ENCODE peak calls at places on chromosomes 2 and 18, in eight cellular contexts. H is fibroblast of mammary gland, B is foreskin fibroblast, V is astrocyte of the spinal cord, N is heart left ventricle, R is dorsolateral prefrontal cortex, P is HepG2, D is colonic mucosa. O is an unnamed sample.
A peak's percentile ranks its signal among the peaks of the same experiment; 100 is the strongest.

GRCh38 chr2:230798769-230799399 is 65.9 kb upstream of the ITM2C start:
- DNase-seq in N (no peak), V (peak; percentile 70), H (peak; percentile 66), D (peak; percentile 57), B (peak; percentile 80), P (peak; percentile 63), R (no peak), O (peak; percentile 59)

GRCh38 chr2:71743995-71744675 is 290.8 kb downstream of the DYSF start:
- DNase-seq in V (no peak), N (no peak), D (no peak), B (peak; percentile 45), H (peak; percentile 53), R (no peak), P (no peak), O (no peak)

GRCh38 chr18:57784034-57784815 is 18.9 kb downstream of the ATP8B1 start:
- DNase-seq in V (peak; percentile 75), D (no peak), H (peak; percentile 82), P (peak; percentile 43), N (no peak), R (no peak), B (peak; percentile 49), O (peak; percentile 76)

GRCh38 chr2:28185153-28185552 is 207.5 kb upstream of the FOSL2 start:
- DNase-seq in D (no peak), N (no peak), V (no peak), B (no peak), P (no peak), H (no peak), R (no peak), O (no peak)

GRCh38 chr2:220424561-220424960 is 797.1 kb downstream of the SLC4A3 start:
- DNase-seq in D (no peak), B (no peak), P (no peak), N (no peak), R (no peak), H (no peak), V (no peak), O (no peak)

GRCh38 chr2:654896-655295 is 22.3 kb downstream of the TMEM18 start:
- DNase-seq in N (no peak), H (no peak), P (no peak), D (no peak), V (no peak), B (no peak), R (no peak), O (no peak)

GRCh38 chr2:170227467-170228075 is 49.6 kb downstream of the MYO3B start:
- DNase-seq in D (no peak), V (no peak), N (no peak), H (no peak), B (no peak), R (no peak), P (no peak), O (no peak)

GRCh38 chr2:69764286-69765058 is 22.5 kb downstream of the ANXA4 start:
- DNase-seq in B (peak; percentile 72), V (peak; percentile 29), R (no peak), N (no peak), H (peak; percentile 38), D (peak; percentile 74), P (peak; percentile 82), O (peak; percentile 64)

GRCh38 chr2:13616059-13616458 is 899.3 kb downstream of the TRIB2 start:
- DNase-seq in N (no peak), H (no peak), D (no peak), V (no peak), R (no peak), B (no peak), P (no peak), O (no peak)

GRCh38 chr2:15169326-15170038 is 391.7 kb downstream of the NBAS start:
- DNase-seq in R (no peak), V (peak; percentile 91), H (peak; percentile 94), B (peak; percentile 96), P (peak; percentile 56), D (no peak), N (no peak), O (peak; percentile 95)

GRCh38 chr2:208595386-208596275 is 189.0 kb downstream of the PTH2R start:
- DNase-seq in P (no peak), B (no peak), N (no peak), R (no peak), D (peak; percentile 30), H (peak; percentile 1), V (peak; percentile 1), O (no peak)

GRCh38 chr2:72837171-72837570 is 11.3 kb upstream of the EXOC6B start:
- DNase-seq in N (no peak), D (no peak), P (no peak), B (peak; percentile 60), V (peak; percentile 7), H (peak; percentile 30), R (no peak), O (peak; percentile 15)

GRCh38 chr2:120881981-120882788 is 146.5 kb downstream of the GLI2 start:
- DNase-seq in D (no peak), H (no peak), R (no peak), N (peak; percentile 40), V (no peak), B (no peak), P (no peak), O (no peak)

GRCh38 chr2:120880381-120880780 is 144.7 kb downstream of the GLI2 start:
- DNase-seq in P (no peak), B (no peak), N (peak; percentile 0), H (no peak), D (no peak), V (peak; percentile 81), R (no peak), O (no peak)

GRCh38 chr2:120878970-120879369 is 143.3 kb downstream of the GLI2 start:
- DNase-seq in R (no peak), H (no peak), D (no peak), B (no peak), N (peak; percentile 18), P (no peak), V (no peak), O (no peak)

GRCh38 chr2:120877409-120877808 is 141.7 kb downstream of the GLI2 start:
- DNase-seq in R (no peak), P (no peak), N (no peak), H (no peak), V (no peak), D (no peak), B (no peak), O (no peak)

DNA sequence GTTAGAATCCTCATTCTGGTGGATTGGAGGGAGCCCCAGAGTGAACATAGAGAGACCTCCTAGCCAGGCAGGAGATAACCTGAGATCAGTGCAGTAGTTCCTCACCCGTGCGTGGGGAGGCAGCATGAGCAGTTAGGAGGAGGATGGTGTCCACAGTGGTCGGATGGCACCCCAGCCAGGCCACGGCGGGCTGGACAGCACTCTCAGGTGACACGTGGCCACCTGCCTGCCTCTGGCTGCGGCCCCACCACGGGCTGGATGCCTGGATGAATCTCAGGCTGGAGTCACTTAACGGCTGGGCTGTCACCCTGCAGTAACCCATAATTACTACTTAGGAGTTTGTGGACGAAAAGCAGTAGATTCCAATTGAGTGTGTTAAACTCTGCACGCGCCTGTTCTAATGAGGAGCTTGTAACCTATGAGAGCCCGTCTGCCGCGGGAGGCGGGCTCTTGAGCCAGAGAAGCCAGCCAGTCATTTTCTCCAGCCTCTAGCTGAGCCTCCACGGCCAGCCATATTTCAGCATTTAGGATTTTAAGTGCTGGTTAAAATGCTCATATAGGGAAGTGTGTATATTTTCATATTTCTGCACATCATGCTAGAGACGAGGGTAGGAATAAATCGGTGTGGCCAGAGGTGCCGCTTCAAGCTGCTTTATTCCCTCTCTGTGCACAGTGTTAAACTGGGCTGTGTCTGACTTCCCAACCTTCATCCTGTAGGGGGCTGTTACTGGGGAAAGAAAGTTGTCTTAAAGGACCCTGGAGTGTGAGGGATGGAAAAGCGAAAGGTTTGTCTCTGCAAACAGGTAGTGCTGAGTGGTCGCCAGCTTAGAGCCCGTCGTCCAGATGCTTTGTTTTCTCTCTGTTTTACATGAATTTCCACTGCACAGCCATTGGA is 144.0 kb downstream of the GLI2 start:
- DNase-seq in B (no peak), R (no peak), V (peak; percentile 33), H (no peak), N (peak; percentile 13), D (no peak), P (no peak), O (peak; percentile 61)
- TF ChIP-seq CTCF in B (no peak), R (no peak), V (peak; percentile 15), H (no peak), N (no peak), D (no peak), P (peak; percentile 45), O (peak; percentile 4)

GRCh38 chr2:98794214-98794810 is 63.4 kb upstream of the MGAT4A start:
- DNase-seq in N (no peak), V (no peak), R (no peak), B (no peak), D (no peak), H (no peak), P (no peak), O (no peak)

GRCh38 chr2:98796775-98797544 is 66.0 kb upstream of the MGAT4A start:
- DNase-seq in P (no peak), N (no peak), V (no peak), B (no peak), H (no peak), D (no peak), R (no peak), O (no peak)

GRCh38 chr2:98793275-98793674 is 62.3 kb upstream of the MGAT4A start:
- DNase-seq in R (no peak), V (no peak), H (no peak), P (no peak), N (no peak), B (peak; percentile 30), D (no peak), O (peak; percentile 11)

GRCh38 chr2:98795535-98795902 is 64.6 kb upstream of the MGAT4A start:
- DNase-seq in D (no peak), V (no peak), B (no peak), N (no peak), P (peak; percentile 75), R (no peak), H (no peak), O (no peak)

GRCh38 chr2:98795903-98796676 is 65.2 kb upstream of the MGAT4A start:
- DNase-seq in N (no peak), B (no peak), V (no peak), R (no peak), P (peak; percentile 100), H (no peak), D (no peak), O (no peak)
- H3K4me3 ChIP-seq in N (no peak overlapping the region), B (no peak overlapping the region), V (no peak overlapping the region), R (no peak overlapping the region), P (peak overlapping the region; percentile 28), H (no peak overlapping the region), D (no peak overlapping the region), O (no peak overlapping the region)

GRCh38 chr2:85754313-85755095 is 713 bp downstream of the ATOH8 start:
- DNase-seq in V (peak; percentile 64), B (peak; percentile 71), D (no peak), P (peak; percentile 77), N (no peak), R (no peak), H (no peak), O (peak; percentile 62)
- TF ChIP-seq CTCF in V (peak; percentile 21), B (peak; percentile 14), D (no peak), P (no peak), N (no peak), R (no peak), H (no peak), O (peak; percentile 6)

DNA sequence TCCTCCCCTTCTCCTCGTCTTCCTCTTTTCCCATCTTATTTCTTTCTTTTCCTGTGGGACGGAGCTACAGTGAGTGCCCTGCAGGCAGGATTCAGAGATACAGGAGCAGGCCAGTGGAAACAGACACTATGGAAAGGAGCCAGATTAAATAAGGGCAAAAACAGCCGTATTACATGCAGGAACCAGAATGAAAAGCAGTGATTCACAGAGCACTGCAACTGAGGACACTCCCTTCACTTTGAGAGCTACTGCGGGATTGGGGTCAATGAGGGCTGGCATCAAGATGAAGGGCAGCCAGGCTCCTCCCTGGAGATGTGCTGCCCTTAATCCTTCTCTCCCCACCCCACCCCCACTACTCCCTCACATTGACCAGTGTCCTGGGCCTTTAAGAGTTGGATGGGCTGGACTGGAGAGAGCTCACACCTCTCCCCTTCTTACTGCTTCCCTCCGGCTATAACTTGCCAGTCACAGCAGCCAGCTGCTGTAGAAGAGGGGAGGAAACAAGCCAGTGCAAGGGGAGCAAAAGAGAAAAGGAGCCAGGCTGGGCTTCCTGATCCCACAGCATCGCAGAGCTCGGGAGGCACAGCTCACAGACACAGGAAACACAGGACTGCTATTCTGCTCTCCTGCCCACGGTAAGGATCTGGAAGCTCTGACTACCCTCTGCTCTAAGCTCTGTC is at the start of gene PLCD4:
- DNase-seq in B (peak; percentile 94), P (no peak), V (peak; percentile 74), R (no peak), D (peak; percentile 21), N (no peak), H (peak; percentile 85), O (peak; percentile 64)
- H3K4me3 ChIP-seq in B (peak within 1 kb of the TSS; percentile 22), P (no peak within 1 kb of the TSS), V (peak within 1 kb of the TSS; percentile 33), R (peak within 1 kb of the TSS; percentile 16), D (no peak within 1 kb of the TSS), N (peak within 1 kb of the TSS; percentile 32), H (peak within 1 kb of the TSS; percentile 38), O (peak within 1 kb of the TSS; percentile 33)